ENCODE peak calls at places on chromosomes 16 and 17, in five cellular contexts. F, K, R, J and L are unnamed samples. For H3K4me1, the result is how much of the 10 kb centered on the place peaks cover.

GRCh38 chr16:24838554-24839266 is 7.1 kb upstream of the SLC5A11 start:
- DNase-seq in K (no peak), J (no peak), R (no peak), F (no peak), L (no peak)

GRCh38 chr16:2817496-2818277 is 650 bp downstream of the PRSS21 start:
- DNase-seq in F (no peak), R (no peak), J (no peak), K (no peak), L (no peak)

GRCh38 chr17:29710891-29711418 is 88.2 kb upstream of the CORO6 start:
- DNase-seq in F (no peak), R (no peak), K (no peak), J (no peak), L (no peak)

GRCh38 chr17:58759522-58759921 is 3.9 kb downstream of the PPM1E start:
- DNase-seq in R (no peak), F (no peak), K (no peak), J (no peak), L (no peak)

GRCh38 chr16:9670058-9670457 is 512.2 kb downstream of the GRIN2A start:
- DNase-seq in R (no peak), J (no peak), K (no peak), F (no peak), L (no peak)

GRCh38 chr16:73399486-73399885 is 351.6 kb upstream of the ZFHX3 start:
- DNase-seq in F (no peak), R (no peak), J (no peak), K (no peak), L (no peak)

GRCh38 chr16:75483222-75483621 is 12.0 kb downstream of the CHST6 start:
- DNase-seq in J (no peak), R (no peak), F (peak), K (no peak), L (no peak)

GRCh38 chr16:54236761-54237160 is 49.8 kb downstream of the IRX3 start:
- DNase-seq in F (no peak), R (no peak), J (no peak), K (no peak), L (no peak)

GRCh38 chr16:53061701-53062159 is 6.9 kb downstream of the CHD9 start:
- DNase-seq in F (no peak), K (no peak), R (no peak), J (no peak), L (no peak)

GRCh38 chr16:81945665-81946064 is 65.6 kb downstream of the SDR42E1 start:
- DNase-seq in F (no peak), K (no peak), R (no peak), J (no peak), L (peak)

GRCh38 chr17:8081876-8082275 is 5.6 kb downstream of the ALOX12B start:
- DNase-seq in F (no peak), R (no peak), K (no peak), J (no peak), L (no peak)

GRCh38 chr16:53872248-53873221 is 168.6 kb downstream of the FTO start:
- DNase-seq in F (no peak), J (no peak), R (no peak), K (no peak), L (no peak)

GRCh38 chr17:78892062-78892456 is 10.9 kb downstream of the CEP295NL start:
- DNase-seq in K (no peak), J (no peak), R (no peak), F (no peak), L (no peak)

GRCh38 chr16:27444015-27444414 is 42.0 kb downstream of the IL21R start:
- DNase-seq in J (no peak), R (no peak), F (no peak), K (no peak), L (no peak)

GRCh38 chr17:14395255-14395654 is 94.4 kb downstream of the HS3ST3B1 start:
- DNase-seq in K (no peak), F (no peak), R (no peak), J (no peak), L (no peak)

GRCh38 chr17:34721326-34721725 is 141.9 kb downstream of the TMEM132E start:
- DNase-seq in R (peak), K (no peak), J (no peak), F (peak), L (no peak)

GRCh38 chr17:67200727-67201301 is 44.2 kb downstream of the HELZ start:
- DNase-seq in R (no peak), J (no peak), K (no peak), F (no peak), L (no peak)

GRCh38 chr17:38352245-38353083 is 820 bp downstream of the SOCS7 start:
- DNase-seq in K (peak), F (no peak), R (peak), J (no peak), L (no peak)

GRCh38 chr16:25730396-25730795 is 38.6 kb downstream of the HS3ST4 start:
- DNase-seq in R (no peak), K (no peak), F (no peak), J (no peak), L (no peak)

GRCh38 chr17:77101521-77102410 is 39.0 kb upstream of the SEC14L1 start:
- DNase-seq in J (no peak), K (no peak), R (no peak), F (no peak), L (no peak)

GRCh38 chr17:42720996-42721583 is 23.8 kb downstream of the EZH1 start:
- DNase-seq in J (no peak), F (peak), K (no peak), R (peak), L (no peak)

GRCh38 chr17:72030067-72030899 is 90.5 kb upstream of the SOX9 start:
- DNase-seq in J (no peak), R (peak), K (peak), F (no peak), L (peak)

GRCh38 chr16:83926726-83927397 is 26.2 kb upstream of the OSGIN1 start:
- DNase-seq in F (peak), R (peak), K (peak), J (no peak), L (peak)

GRCh38 chr17:29148257-29148789 is 31.9 kb downstream of the MYO18A start:
- DNase-seq in J (no peak), F (no peak), R (no peak), K (peak), L (no peak)

GRCh38 chr17:76783146-76783545 is 45.2 kb downstream of the MFSD11 start:
- DNase-seq in K (no peak), J (no peak), R (no peak), F (no peak), L (no peak)

GRCh38 chr16:54651440-54651839 is 279.2 kb upstream of the IRX5 start:
- DNase-seq in F (no peak), R (no peak), K (no peak), J (no peak), L (no peak)

GRCh38 chr17:39928868-39929651 is 1.5 kb downstream of the LRRC3C start:
- DNase-seq in K (no peak), R (no peak), F (no peak), J (no peak), L (no peak)

GRCh38 chr17:39927928-39928867 is 666 bp downstream of the LRRC3C start:
- DNase-seq in K (peak), J (no peak), R (peak), F (peak), L (no peak)

GRCh38 chr17:39926588-39927100 is 757 bp downstream of the ORMDL3 start:
- DNase-seq in J (no peak), K (no peak), F (no peak), R (peak), L (peak)

GRCh38 chr17:39926135-39926587 is 1.2 kb downstream of the ORMDL3 start:
- DNase-seq in R (no peak), J (no peak), K (no peak), F (no peak), L (no peak)

DNA sequence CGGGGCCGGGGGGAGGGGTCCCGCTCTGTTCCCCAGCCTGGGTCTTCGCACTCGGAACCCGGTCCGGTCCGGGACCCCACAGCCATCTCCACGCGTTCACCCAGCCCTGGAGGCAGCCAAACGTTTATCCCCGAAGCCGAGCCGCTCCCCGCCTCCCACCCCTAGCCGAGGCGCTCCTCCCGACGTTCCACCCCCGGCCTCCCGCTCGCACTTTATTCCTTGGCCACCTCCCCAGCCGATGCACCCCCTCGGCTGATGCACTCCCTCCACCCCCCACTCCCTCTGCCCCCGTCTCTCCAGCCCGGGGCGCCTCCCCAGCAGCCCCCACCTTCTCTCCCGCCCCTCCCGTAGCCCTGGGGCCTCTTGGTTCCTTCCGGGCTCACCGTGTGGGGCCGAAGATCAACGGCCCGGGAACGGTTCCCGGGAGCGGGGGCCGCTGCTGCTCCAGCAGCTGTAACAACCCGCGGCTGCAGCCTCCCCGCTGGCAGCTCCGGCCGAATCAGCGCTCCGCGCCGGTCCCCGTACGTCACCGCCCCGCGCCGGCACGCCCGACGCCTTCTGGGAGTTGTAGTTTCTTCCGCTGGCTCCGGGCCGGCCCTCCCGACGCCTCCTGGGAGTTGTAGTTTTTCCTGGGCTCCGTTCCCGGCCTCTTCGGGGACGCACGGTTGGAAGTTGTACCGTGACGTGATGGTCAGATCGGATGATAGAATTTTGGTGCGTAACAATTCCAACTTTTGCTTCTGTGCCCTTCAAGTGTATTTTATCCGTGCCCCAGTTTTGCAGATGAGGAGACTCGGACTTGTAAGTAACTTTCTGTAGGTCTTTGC is at the start of the genes LRRC3C and ORMDL3:
- DNase-seq in R (peak), F (peak), K (peak), J (peak), L (peak)
- H3K4me1 ChIP-seq in R (under half), F (under half), K (under half), J (half or more), L (under half)

GRCh38 chr16:30901201-30902069 is 5.0 kb downstream of the CTF1 start:
- DNase-seq in F (no peak), R (no peak), K (no peak), J (no peak), L (no peak)
- H3K4me3 ChIP-seq in F (peak), R (no peak), K (peak), J (peak), L (peak)

DNA sequence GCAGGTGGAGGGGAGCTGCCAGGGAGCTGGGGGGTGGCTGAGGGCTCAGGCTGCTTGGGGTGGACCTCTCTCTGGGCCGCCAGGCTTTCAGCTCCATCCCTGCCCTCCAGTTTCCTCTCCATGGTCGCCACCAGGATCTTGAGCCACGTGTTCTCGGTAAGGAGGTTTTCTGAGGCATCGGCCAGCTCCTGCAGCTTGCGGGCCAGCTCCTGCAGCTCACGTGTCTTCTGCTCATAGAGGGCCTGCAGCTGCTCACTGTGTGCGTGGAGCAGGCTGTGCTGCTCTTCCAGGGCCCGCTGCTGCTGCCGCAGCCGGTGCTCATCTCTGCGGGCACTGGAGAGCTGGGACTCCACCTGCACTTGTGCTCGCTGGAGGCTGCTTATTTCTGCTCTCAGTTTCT is 11.0 kb downstream of the SNN start:
- DNase-seq in K (no peak), J (no peak), R (no peak), F (no peak), L (no peak)
- H3K4me1 ChIP-seq in K (half or more), J (half or more), R (half or more), F (under half), L (under half)

GRCh38 chr16:57263585-57264351 is 18.7 kb downstream of the ARL2BP start:
- DNase-seq in K (peak), J (no peak), R (no peak), F (no peak), L (no peak)

GRCh38 chr16:57264381-57264780 is 19.3 kb downstream of the ARL2BP start:
- DNase-seq in K (peak), J (no peak), F (no peak), R (no peak), L (no peak)

GRCh38 chr16:57260294-57260929 is 15.4 kb downstream of the ARL2BP start:
- DNase-seq in R (peak), F (no peak), J (no peak), K (peak), L (peak)

GRCh38 chr16:57262841-57263584 is 18.0 kb downstream of the ARL2BP start:
- DNase-seq in F (no peak), K (peak), R (no peak), J (no peak), L (no peak)

GRCh38 chr16:57261806-57262205 is 16.7 kb downstream of the ARL2BP start:
- DNase-seq in R (no peak), K (peak), J (no peak), F (no peak), L (no peak)
- H3K4me3 ChIP-seq in R (no peak), K (no peak), J (no peak), F (no peak), L (no peak)